ENCODE peak calls at places on chromosomes 5 and 9, in eight cellular contexts. X is stimulated activated CD4-positive, alpha-beta T cell treated with anti-CD3 and anti-CD28 coated beads, Interleukin-12 subunit alpha, Interleukin-12 subunit beta, amount 100 ng/mL, for 4 hours; O is RPMI8226; N is activated CD8-positive, alpha-beta memory T cell treated with anti-CD3 and anti-CD28 coated beads, Interleukin-2, amount 10 ng/mL, durations not matched to agents 7 days and 5 days; Q is caudate nucleus; Z is cardiac muscle cell; L is amygdala; J is EL. B is an unnamed sample.

GRCh38 chr9:101235105-101235866 is 149.5 kb downstream of the BAAT start:
- DNase-seq in X (no peak), O (peak), N (no peak), Q (no peak), Z (peak), L (no peak), J (peak), B (no peak)

GRCh38 chr5:60519372-60519771 is 180.6 kb downstream of the DEPDC1B start:
- DNase-seq in X (no peak), O (no peak), N (no peak), Q (no peak), Z (no peak), L (no peak), J (no peak), B (no peak)

GRCh38 chr9:108816037-108816436 is 39.7 kb downstream of the ACTL7B start:
- DNase-seq in X (no peak), O (no peak), N (no peak), Q (no peak), Z (no peak), L (no peak), J (no peak), B (no peak)

GRCh38 chr9:94603259-94603776 is 9.7 kb upstream of the FBP2 start:
- DNase-seq in X (peak), O (peak), N (peak), Q (peak), Z (peak), L (peak), J (peak), B (peak)

GRCh38 chr5:160029540-160030139 is 20.7 kb downstream of the TTC1 start:
- DNase-seq in X (no peak), O (no peak), N (no peak), Q (no peak), Z (no peak), L (no peak), J (no peak), B (no peak)

GRCh38 chr5:37029436-37029835 is 152.9 kb downstream of the NIPBL start:
- DNase-seq in X (no peak), O (no peak), N (no peak), Q (no peak), Z (no peak), L (no peak), J (no peak), B (peak)

GRCh38 chr9:98860871-98861293 is 53.4 kb downstream of the GALNT12 start:
- DNase-seq in X (no peak), O (no peak), N (no peak), Q (peak), Z (peak), L (peak), J (peak), B (peak)

GRCh38 chr9:97041898-97042297 is 3.0 kb upstream of the CTSV start:
- DNase-seq in X (no peak), O (no peak), N (no peak), Q (no peak), Z (no peak), L (no peak), J (no peak), B (no peak)

GRCh38 chr9:35816708-35817107 is 1.9 kb upstream of the HINT2 start:
- DNase-seq in X (no peak), O (no peak), N (no peak), Q (no peak), Z (no peak), L (no peak), J (peak), B (no peak)

GRCh38 chr9:134825025-134825424 is 55.6 kb upstream of the FCN2 start:
- DNase-seq in X (no peak), O (no peak), N (no peak), Q (no peak), Z (no peak), L (no peak), J (no peak), B (no peak)

GRCh38 chr9:70382709-70383605 is 31.5 kb downstream of the KLF9 start:
- DNase-seq in X (no peak), O (no peak), N (no peak), Q (no peak), Z (no peak), L (no peak), J (no peak), B (no peak)

GRCh38 chr5:142703153-142703552 is 17.3 kb upstream of the FGF1 start:
- DNase-seq in X (no peak), O (no peak), N (no peak), Q (no peak), Z (no peak), L (no peak), J (no peak), B (no peak)

GRCh38 chr9:89750117-89750551 is 145.3 kb downstream of the GADD45G start:
- DNase-seq in X (no peak), O (peak), N (no peak), Q (peak), Z (no peak), L (peak), J (no peak), B (no peak)

GRCh38 chr9:11158063-11158462 is 545.3 kb upstream of the PTPRD start:
- DNase-seq in X (no peak), O (no peak), N (no peak), Q (no peak), Z (no peak), L (no peak), J (no peak), B (no peak)

GRCh38 chr5:87004101-87004500 is 263.6 kb upstream of the RASA1 start:
- DNase-seq in X (no peak), O (no peak), N (no peak), Q (no peak), Z (no peak), L (no peak), J (no peak), B (no peak)

GRCh38 chr9:2741441-2742158 is 24.3 kb downstream of the KCNV2 start:
- DNase-seq in X (no peak), O (no peak), N (no peak), Q (no peak), Z (no peak), L (no peak), J (no peak), B (no peak)

GRCh38 chr5:94359880-94360279 is 258.5 kb downstream of the KIAA0825 start:
- DNase-seq in X (no peak), O (no peak), N (no peak), Q (no peak), Z (no peak), L (no peak), J (no peak), B (no peak)

GRCh38 chr9:123881604-123882003 is 48.3 kb downstream of the DENND1A start:
- DNase-seq in X (no peak), O (no peak), N (no peak), Q (no peak), Z (no peak), L (no peak), J (no peak), B (no peak)

GRCh38 chr5:67240846-67241245 is 44.2 kb upstream of the CD180 start:
- DNase-seq in X (no peak), O (no peak), N (no peak), Q (no peak), Z (no peak), L (no peak), J (peak), B (no peak)

GRCh38 chr9:127166651-127167524 is 44.5 kb upstream of the ANGPTL2 start:
- DNase-seq in X (no peak), O (peak), N (peak), Q (no peak), Z (no peak), L (no peak), J (peak), B (peak)

B was measured in HCEC 1CT.